ENCODE peak calls at places on chromosomes 13 and 19, in four cellular contexts. G is endothelial cell of umbilical vein, U is GM12878, M is K562. V is an unnamed sample.

GRCh38 chr13:25352230-25352629 is 19.5 kb upstream of the ATP8A2 start:
- DNase-seq in M (peak), U (no peak), G (no peak), V (no peak)

GRCh38 chr19:27745978-27746542 is 1466.9 kb downstream of the UQCRFS1 start:
- DNase-seq in M (no peak), U (no peak), G (no peak), V (no peak)

GRCh38 chr13:49651775-49652690 is 23.7 kb downstream of the ARL11 start:
- DNase-seq in U (no peak), M (no peak), G (no peak), V (no peak)

GRCh38 chr13:33006646-33007045 is 9.6 kb upstream of the KL start:
- DNase-seq in M (no peak), U (no peak), G (no peak), V (no peak)

GRCh38 chr13:26861951-26862350 is 101.4 kb upstream of the GPR12 start:
- DNase-seq in M (no peak), U (no peak), G (no peak), V (no peak)

GRCh38 chr13:43095771-43096719 is 72.7 kb downstream of the DNAJC15 start:
- DNase-seq in M (no peak), G (peak), U (no peak), V (no peak)

GRCh38 chr13:27631156-27631555 is 9.5 kb downstream of the POLR1D start:
- DNase-seq in M (no peak), U (no peak), G (no peak), V (no peak)

GRCh38 chr19:18156268-18156667 is 3.3 kb downstream of the PIK3R2 start:
- DNase-seq in M (no peak), G (no peak), U (no peak), V (no peak)

GRCh38 chr19:4638330-4638729 is 986 bp upstream of the TNFAIP8L1 start:
- DNase-seq in U (no peak), G (peak), M (no peak), V (no peak)

GRCh38 chr13:107678075-107678689 is 537.2 kb downstream of the LIG4 start:
- DNase-seq in U (no peak), G (no peak), M (no peak), V (peak)

GRCh38 chr19:19525611-19526380 is 2.9 kb upstream of the YJEFN3 start:
- DNase-seq in G (no peak), U (no peak), M (no peak), V (no peak)

GRCh38 chr13:108433976-108434375 is 164.5 kb downstream of the TNFSF13B start:
- DNase-seq in M (no peak), G (no peak), U (no peak), V (no peak)

GRCh38 chr19:14632286-14632685 is 42.4 kb downstream of the ADGRE3 start:
- DNase-seq in M (peak), G (peak), U (peak), V (peak)

GRCh38 chr13:26502826-26503225 is 54.7 kb upstream of the WASF3 start:
- DNase-seq in U (no peak), G (peak), M (no peak), V (peak)

GRCh38 chr13:110233181-110233641 is 73.7 kb downstream of the COL4A1 start:
- DNase-seq in G (peak), U (no peak), M (no peak), V (peak)

GRCh38 chr19:7552781-7553180 is 17.3 kb downstream of the PNPLA6 start:
- DNase-seq in U (no peak), M (no peak), G (no peak), V (no peak)

GRCh38 chr13:30026093-30026492 is 175.7 kb upstream of the UBL3 start:
- DNase-seq in G (peak), U (no peak), M (no peak), V (peak)

GRCh38 chr19:21699197-21699596 is 68.2 kb downstream of the ZNF100 start:
- DNase-seq in M (no peak), G (no peak), U (no peak), V (no peak)

GRCh38 chr19:7977723-7978040 is 27.8 kb downstream of the ELAVL1 start:
- DNase-seq in G (no peak), M (no peak), U (no peak), V (no peak)

GRCh38 chr13:74920945-74921725 is 560.8 kb downstream of the TBC1D4 start:
- DNase-seq in G (no peak), M (peak), U (no peak), V (no peak)

GRCh38 chr13:46894534-46894906 is 2.3 kb downstream of the HTR2A start:
- DNase-seq in M (no peak), U (no peak), G (no peak), V (no peak)

GRCh38 chr13:112951674-112952371 is 17.2 kb upstream of the MCF2L start:
- DNase-seq in M (no peak), U (no peak), G (no peak), V (no peak)

GRCh38 chr19:16296713-16297112 is 27.9 kb upstream of the KLF2 start:
- DNase-seq in M (no peak), G (no peak), U (no peak), V (no peak)

GRCh38 chr19:2923510-2923909 is 21.3 kb downstream of the ZNF77 start:
- DNase-seq in U (no peak), G (no peak), M (no peak), V (peak)

GRCh38 chr19:13417054-13417453 is 89.2 kb downstream of the CACNA1A start:
- DNase-seq in M (peak), G (no peak), U (peak), V (no peak)

GRCh38 chr19:4930664-4931063 is 21.4 kb downstream of the UHRF1 start:
- DNase-seq in M (peak), U (no peak), G (no peak), V (peak)

GRCh38 chr13:21695536-21695935 is 24.7 kb downstream of the FGF9 start:
- DNase-seq in M (no peak), U (no peak), G (no peak), V (no peak)

GRCh38 chr13:50864492-50864891 is 21.0 kb upstream of the DLEU7 start:
- DNase-seq in G (no peak), U (no peak), M (no peak), V (no peak)

GRCh38 chr13:67069117-67069767 is 160.9 kb downstream of the PCDH9 start:
- DNase-seq in M (no peak), U (no peak), G (no peak), V (peak)

GRCh38 chr19:10192922-10193321 is 1.8 kb downstream of the DNMT1 start:
- DNase-seq in U (no peak), G (no peak), M (no peak), V (no peak)

GRCh38 chr13:21006141-21007005 is 55.0 kb downstream of the LATS2 start:
- DNase-seq in U (no peak), G (no peak), M (no peak), V (no peak)

GRCh38 chr19:13334801-13335481 is 171.3 kb downstream of the CACNA1A start:
- DNase-seq in U (no peak), G (no peak), M (peak), V (no peak)

GRCh38 chr19:19410553-19411550 is 5.4 kb downstream of the GATAD2A start:
- DNase-seq in M (peak), U (no peak), G (no peak), V (no peak)

GRCh38 chr13:45783346-45784043 is 68.1 kb downstream of the SIAH3 start:
- DNase-seq in G (no peak), M (no peak), U (no peak), V (no peak)

GRCh38 chr13:107518780-107519179 is 696.6 kb downstream of the LIG4 start:
- DNase-seq in G (no peak), M (no peak), U (no peak), V (peak)

GRCh38 chr19:10335149-10336053 is 2.1 kb upstream of the RAVER1 start:
- DNase-seq in U (no peak), M (no peak), G (no peak), V (no peak)

GRCh38 chr19:52922841-52923781 is at the start of gene ZNF888:
- DNase-seq in U (peak), G (peak), M (peak), V (peak)
- TF ChIP-seq FOS in U (no peak), G (no peak), M (no peak), V (no peak)

GRCh38 chr19:29255006-29255405 is 42.1 kb upstream of the UQCRFS1 start:
- DNase-seq in U (no peak), G (no peak), M (no peak), V (no peak)
- TF ChIP-seq FOS in U (no peak), G (no peak), M (no peak), V (no peak)

GRCh38 chr13:114013952-114014629 is 40.2 kb upstream of the C13orf46 start:
- DNase-seq in M (no peak), G (no peak), U (no peak), V (no peak)

GRCh38 chr13:114016321-114017027 is 42.6 kb upstream of the C13orf46 start:
- DNase-seq in M (no peak), U (no peak), G (no peak), V (no peak)

GRCh38 chr13:114015608-114016295 is 41.9 kb upstream of the C13orf46 start:
- DNase-seq in G (no peak), U (no peak), M (no peak), V (peak)

GRCh38 chr13:114013336-114013735 is 39.5 kb upstream of the C13orf46 start:
- DNase-seq in G (no peak), M (no peak), U (no peak), V (no peak)

GRCh38 chr13:114015111-114015551 is 41.3 kb upstream of the C13orf46 start:
- DNase-seq in U (no peak), G (no peak), M (no peak), V (no peak)
- TF ChIP-seq FOS in U (no peak), G (no peak), M (no peak), V (no peak)

DNA sequence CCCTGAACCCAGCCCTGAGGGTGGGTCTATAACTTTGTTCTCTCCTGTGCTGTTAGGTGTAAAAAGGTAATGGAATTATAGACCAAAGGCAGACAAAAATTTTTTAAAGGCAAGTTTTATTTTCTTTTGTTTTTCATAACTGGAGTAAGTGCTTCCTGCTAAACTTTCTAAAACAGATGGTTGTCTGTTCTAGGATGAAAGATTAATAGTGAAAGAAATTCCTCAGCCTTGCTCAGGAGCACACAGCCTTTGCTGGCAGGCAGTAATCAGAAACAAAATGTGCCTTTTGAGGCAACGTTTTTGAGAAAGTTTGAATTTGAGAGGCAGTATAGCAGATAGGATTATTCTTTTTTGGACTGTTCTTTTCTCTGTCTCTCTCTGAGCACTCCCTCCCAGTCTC is 2749.5 kb downstream of the PCDH9 start:
- DNase-seq in U (no peak), G (no peak), M (no peak), V (no peak)
- TF ChIP-seq FOS in U (no peak), G (no peak), M (no peak), V (no peak)